ENCODE peak calls at places on chromosomes 1 and 21, in nine cellular contexts. R is astrocyte, N is mammary epithelial cell, Q is astrocyte of the cerebellum, E is suprapubic skin, A is psoas muscle, F is uterus, O is heart right ventricle, L is thoracic aorta. V is an unnamed sample.

GRCh38 chr1:116737020-116737854 is 17.0 kb upstream of the CD2 start:
- DNase-seq in R (peak), N (peak), Q (peak), E (no peak), A (no peak), F (peak), O (peak), L (no peak), V (peak)

GRCh38 chr1:85608851-85609250 is 28.3 kb downstream of the CCN1 start:
- DNase-seq in R (no peak), N (no peak), Q (no peak), E (no peak), A (no peak), F (no peak), O (no peak), L (no peak), V (no peak)

GRCh38 chr21:38623552-38623951 is 125.3 kb upstream of the ERG start:
- DNase-seq in R (no peak), N (no peak), Q (no peak), E (no peak), A (no peak), F (no peak), O (no peak), L (no peak), V (no peak)

GRCh38 chr1:82492168-82492567 is 691.4 kb downstream of the ADGRL2 start:
- DNase-seq in R (no peak), N (no peak), Q (no peak), E (no peak), A (no peak), F (no peak), O (no peak), L (no peak), V (no peak)

GRCh38 chr1:225919906-225920305 is 4.1 kb downstream of the PYCR2 start:
- DNase-seq in R (peak), N (peak), Q (peak), E (peak), A (peak), F (no peak), O (peak), L (no peak), V (peak)

GRCh38 chr1:176605151-176605550 is 142.2 kb downstream of the PAPPA2 start:
- DNase-seq in R (no peak), N (no peak), Q (no peak), E (no peak), A (no peak), F (no peak), O (no peak), L (no peak), V (peak)

GRCh38 chr1:230867119-230867902 is 1.0 kb downstream of the C1orf198 start:
- DNase-seq in R (no peak), N (peak), Q (no peak), E (no peak), A (no peak), F (no peak), O (no peak), L (no peak), V (peak)

GRCh38 chr21:46109251-46110221 is 11.6 kb downstream of the COL6A2 start:
- DNase-seq in R (no peak), N (no peak), Q (no peak), E (peak), A (peak), F (no peak), O (peak), L (peak), V (no peak)

GRCh38 chr1:228410015-228410414 is 3.4 kb upstream of the TRIM11 start:
- DNase-seq in R (no peak), N (no peak), Q (no peak), E (peak), A (no peak), F (no peak), O (no peak), L (no peak), V (peak)

GRCh38 chr1:118118469-118118868 is 66.6 kb downstream of the SPAG17 start:
- DNase-seq in R (no peak), N (no peak), Q (no peak), E (no peak), A (no peak), F (no peak), O (no peak), L (no peak), V (no peak)

GRCh38 chr1:116764466-116764896 is 10.3 kb downstream of the CD2 start:
- DNase-seq in R (no peak), N (no peak), Q (no peak), E (no peak), A (no peak), F (no peak), O (no peak), L (no peak), V (no peak)

GRCh38 chr1:118945460-118945859 is 42.7 kb downstream of the TBX15 start:
- DNase-seq in R (no peak), N (peak), Q (no peak), E (no peak), A (no peak), F (no peak), O (no peak), L (no peak), V (peak)

GRCh38 chr1:164608651-164609057 is 49.7 kb downstream of the PBX1 start:
- DNase-seq in R (peak), N (no peak), Q (no peak), E (no peak), A (no peak), F (no peak), O (no peak), L (no peak), V (peak)

GRCh38 chr1:151175036-151175741 is 592 bp downstream of the TMOD4 start:
- DNase-seq in R (no peak), N (no peak), Q (no peak), E (no peak), A (peak), F (no peak), O (no peak), L (no peak), V (peak)

GRCh38 chr1:34057347-34057746 is 107.7 kb downstream of the CSMD2 start:
- DNase-seq in R (no peak), N (no peak), Q (no peak), E (no peak), A (no peak), F (no peak), O (no peak), L (no peak), V (no peak)

GRCh38 chr1:107965112-107965991 is at the start of gene VAV3:
- DNase-seq in R (peak), N (peak), Q (peak), E (peak), A (peak), F (peak), O (peak), L (peak), V (peak)

DNA sequence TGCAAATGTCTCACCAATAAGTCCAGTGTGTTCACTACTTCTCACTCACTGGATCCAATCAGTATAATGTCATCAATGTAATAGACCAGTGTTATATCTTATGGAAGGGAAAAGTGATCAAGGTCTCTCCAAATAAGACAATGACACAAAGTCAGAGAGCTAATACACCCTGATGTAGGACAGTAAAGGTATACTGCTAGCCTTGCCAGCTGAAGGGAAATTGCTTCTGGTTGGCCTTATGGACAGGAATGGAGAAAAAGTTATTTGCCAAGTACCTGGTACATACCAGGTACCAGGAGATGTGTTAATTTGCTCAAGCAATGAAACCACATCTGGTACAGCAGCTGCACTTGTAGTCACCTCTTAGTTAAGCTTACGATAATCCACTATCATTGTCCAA is 141.0 kb downstream of the LTN1 start:
- DNase-seq in R (no peak), N (no peak), Q (no peak), E (no peak), A (no peak), F (no peak), O (no peak), L (no peak), V (no peak)
- H3K4me3 ChIP-seq in R (no peak), N (no peak), Q (no peak), E (no peak), A (no peak), F (no peak), O (no peak), L (no peak), V (no peak)

DNA sequence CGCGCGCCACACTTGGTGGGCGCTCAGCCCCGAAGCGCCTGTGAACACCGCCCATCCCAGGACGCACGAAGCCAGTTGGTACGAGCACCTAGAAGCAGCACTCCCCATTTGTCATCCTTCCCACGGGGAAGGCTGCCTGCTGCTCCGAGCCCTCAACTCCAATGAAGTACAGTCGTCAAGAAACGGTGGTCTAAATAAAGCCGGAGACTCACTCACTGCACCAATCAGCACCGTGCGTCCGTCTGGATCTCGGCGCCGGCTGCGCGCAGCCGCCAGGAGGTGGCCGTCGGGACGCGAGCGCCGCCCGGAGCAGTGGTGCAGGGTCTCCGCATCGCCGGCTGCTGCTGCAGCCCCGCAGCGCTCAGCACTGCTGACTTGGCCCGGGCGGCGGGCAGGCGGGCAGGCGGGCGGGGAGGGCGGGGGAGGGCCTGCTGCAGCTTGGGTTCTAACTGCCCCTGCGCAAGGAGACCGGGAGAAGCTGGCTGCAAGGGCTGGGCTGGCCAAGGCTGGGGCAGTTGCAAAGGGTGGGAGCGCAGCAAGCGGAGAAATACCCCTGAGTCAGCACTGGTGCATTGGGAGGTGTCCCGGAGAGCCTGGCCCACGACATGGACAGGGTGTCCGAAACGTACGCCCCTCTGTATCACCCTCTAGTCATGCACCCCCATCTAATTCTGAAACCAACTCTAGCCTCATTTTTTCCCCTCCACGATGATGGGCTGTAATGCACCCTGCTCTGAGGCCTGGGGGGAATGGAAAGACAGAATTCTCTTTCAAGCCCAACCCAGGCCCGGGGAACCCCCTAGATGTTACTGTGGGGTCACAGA is 35.8 kb upstream of the H6PD start:
- DNase-seq in R (peak), N (no peak), Q (no peak), E (no peak), A (peak), F (no peak), O (peak), L (no peak), V (no peak)
- TF ChIP-seq CTCF in R (peak), N (no peak), Q (peak), E (no peak), A (peak), F (no peak), O (peak), L (no peak), V (peak)

GRCh38 chr1:246564839-246565750 is 966 bp downstream of the TFB2M start:
- DNase-seq in R (no peak), N (peak), Q (no peak), E (no peak), A (no peak), F (no peak), O (no peak), L (no peak), V (no peak)
- H3K4me3 ChIP-seq in R (peak), N (peak), Q (peak), E (peak), A (peak), F (peak), O (peak), L (peak), V (peak)

GRCh38 chr1:59046730-59047157 is 250.2 kb upstream of the FGGY start:
- DNase-seq in R (no peak), N (no peak), Q (no peak), E (no peak), A (no peak), F (no peak), O (no peak), L (no peak), V (peak)
- TF ChIP-seq CTCF in R (no peak), N (no peak), Q (peak), E (no peak), A (no peak), F (peak), O (no peak), L (no peak), V (peak)

GRCh38 chr1:15757575-15758401 is 807 bp upstream of the FBLIM1 start:
- DNase-seq in R (peak), N (no peak), Q (no peak), E (no peak), A (no peak), F (no peak), O (no peak), L (no peak), V (no peak)
- H3K4me3 ChIP-seq in R (peak), N (no peak), Q (peak), E (peak), A (peak), F (peak), O (peak), L (peak), V (peak)

GRCh38 chr1:237041461-237041794 is 556 bp upstream of the RYR2 start:
- DNase-seq in R (no peak), N (no peak), Q (no peak), E (no peak), A (no peak), F (no peak), O (no peak), L (no peak), V (no peak)

GRCh38 chr1:237042892-237043576 is 1.1 kb downstream of the RYR2 start:
- DNase-seq in R (no peak), N (no peak), Q (no peak), E (no peak), A (no peak), F (no peak), O (peak), L (no peak), V (no peak)

GRCh38 chr1:237042467-237042891 is 495 bp downstream of the RYR2 start:
- DNase-seq in R (no peak), N (no peak), Q (no peak), E (no peak), A (no peak), F (no peak), O (no peak), L (no peak), V (no peak)

GRCh38 chr1:237040823-237041222 is 1.2 kb upstream of the RYR2 start:
- DNase-seq in R (no peak), N (no peak), Q (no peak), E (no peak), A (no peak), F (no peak), O (no peak), L (no peak), V (no peak)

GRCh38 chr1:237041795-237042466 is at the start of gene RYR2:
- DNase-seq in R (no peak), N (no peak), Q (no peak), E (no peak), A (no peak), F (no peak), O (peak), L (no peak), V (no peak)
- TF ChIP-seq CTCF in R (no peak), N (no peak), Q (peak), E (no peak), A (peak), F (peak), O (peak), L (peak), V (no peak)

DNA sequence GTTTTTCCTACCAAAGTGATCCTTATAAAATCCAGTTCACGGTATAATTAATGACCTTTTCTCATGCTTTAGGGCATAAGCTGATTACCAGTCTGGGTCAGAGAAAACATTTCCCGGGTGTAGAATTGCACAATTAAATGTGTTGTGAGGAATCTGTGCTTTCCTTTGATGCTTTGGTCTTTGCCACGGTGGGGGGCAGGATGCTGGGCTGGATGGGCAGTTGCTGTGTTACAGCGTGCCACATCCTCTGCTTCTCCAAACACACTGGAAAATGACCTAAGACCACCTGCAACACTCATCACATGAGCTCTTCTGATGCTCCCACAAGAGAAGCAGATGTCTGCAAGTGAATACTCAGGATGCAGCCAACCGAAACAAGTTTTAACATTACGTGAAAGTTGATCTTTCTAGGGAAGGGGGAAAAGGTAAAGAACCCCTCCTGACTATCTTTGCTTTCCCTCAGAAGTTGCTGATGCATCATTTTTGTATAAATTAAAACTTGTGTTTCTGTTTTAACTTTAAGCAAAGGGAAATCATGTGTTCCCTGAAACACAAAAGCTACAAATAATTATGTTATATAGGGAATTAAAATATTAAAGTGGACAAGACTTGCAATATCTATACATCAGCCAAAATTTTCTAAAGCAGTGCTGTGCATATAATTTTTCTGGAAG is 515.3 kb upstream of the NR5A2 start:
- DNase-seq in R (no peak), N (no peak), Q (no peak), E (no peak), A (no peak), F (no peak), O (no peak), L (no peak), V (no peak)
- H3K4me3 ChIP-seq in R (no peak), N (no peak), Q (no peak), E (no peak), A (no peak), F (no peak), O (no peak), L (no peak), V (no peak)

GRCh38 chr1:66613187-66613586 is 79.2 kb downstream of the SGIP1 start:
- DNase-seq in R (no peak), N (no peak), Q (no peak), E (no peak), A (no peak), F (no peak), O (no peak), L (no peak), V (no peak)

GRCh38 chr1:66606359-66607142 is 72.6 kb downstream of the SGIP1 start:
- DNase-seq in R (no peak), N (no peak), Q (no peak), E (no peak), A (no peak), F (no peak), O (no peak), L (no peak), V (no peak)

GRCh38 chr1:66605419-66605997 is 71.6 kb downstream of the SGIP1 start:
- DNase-seq in R (no peak), N (no peak), Q (no peak), E (no peak), A (no peak), F (no peak), O (no peak), L (no peak), V (no peak)

GRCh38 chr1:66607458-66607857 is 73.5 kb downstream of the SGIP1 start:
- DNase-seq in R (no peak), N (no peak), Q (no peak), E (no peak), A (no peak), F (no peak), O (no peak), L (no peak), V (no peak)
- TF ChIP-seq CTCF in R (no peak), N (no peak), Q (no peak), E (no peak), A (no peak), F (no peak), O (peak), L (no peak), V (no peak)

GRCh38 chr1:245512980-245513578 is 358.3 kb downstream of the KIF26B start:
- DNase-seq in R (no peak), N (no peak), Q (no peak), E (no peak), A (no peak), F (no peak), O (no peak), L (no peak), V (peak)
- H3K4me3 ChIP-seq in R (peak), N (no peak), Q (no peak), E (peak), A (no peak), F (no peak), O (no peak), L (no peak), V (peak)